ENCODE peak calls at places on chromosomes 16 and 17, in four cellular contexts. P, R, S and X are unnamed samples.

GRCh38 chr17:64920419-64921172 is 1.3 kb upstream of the LRRC37A3 start:
- DNase-seq in S (no peak), R (no peak), P (peak; percentile 42), X (no peak)

GRCh38 chr16:65509172-65509571 is 387.3 kb upstream of the CDH11 start:
- DNase-seq in S (peak; percentile 26), P (no peak), R (no peak), X (no peak)

GRCh38 chr16:27817038-27817437 is 246.5 kb downstream of the GSG1L start:
- DNase-seq in R (no peak), S (no peak), P (no peak), X (no peak)

GRCh38 chr17:44840936-44841335 is 6.7 kb upstream of the HIGD1B start:
- DNase-seq in S (no peak), R (no peak), P (peak; percentile 60), X (no peak)

GRCh38 chr16:47928008-47928407 is 227.8 kb downstream of the ABCC12 start:
- DNase-seq in S (peak; percentile 11), P (no peak), R (no peak), X (no peak)

GRCh38 chr17:869067-869466 is 86.9 kb downstream of the MRM3 start:
- DNase-seq in S (peak; percentile 66), P (no peak), R (no peak), X (peak; percentile 71)

GRCh38 chr17:57088298-57088697 is 3.3 kb downstream of the AKAP1 start:
- DNase-seq in S (no peak), P (no peak), R (no peak), X (no peak)

GRCh38 chr17:27327871-27328270 is 34.0 kb downstream of the WSB1 start:
- DNase-seq in R (no peak), S (no peak), P (no peak), X (no peak)

GRCh38 chr16:51701025-51701424 is 550.0 kb upstream of the SALL1 start:
- DNase-seq in S (no peak), P (no peak), R (no peak), X (no peak)

GRCh38 chr17:44979426-44980273 is 11.5 kb upstream of the C1QL1 start:
- DNase-seq in S (no peak), R (peak; percentile 57), P (no peak), X (peak; percentile 32)

GRCh38 chr16:10202650-10203049 is 20.4 kb upstream of the GRIN2A start:
- DNase-seq in R (no peak), S (no peak), P (no peak), X (no peak)

GRCh38 chr16:1057252-1057932 is 15.2 kb upstream of the SSTR5 start:
- DNase-seq in R (no peak), S (no peak), P (no peak), X (no peak)

GRCh38 chr17:828761-829160 is 46.6 kb downstream of the MRM3 start:
- DNase-seq in P (no peak), S (no peak), R (no peak), X (no peak)

GRCh38 chr17:3447625-3448024 is 14.0 kb upstream of the OR1E2 start:
- DNase-seq in R (no peak), S (peak; percentile 28), P (peak; percentile 47), X (no peak)

GRCh38 chr17:62671553-62671952 is 44.1 kb downstream of the MRC2 start:
- DNase-seq in R (peak; percentile 81), P (no peak), S (no peak), X (no peak)

GRCh38 chr17:19002805-19003542 is 1.6 kb downstream of the FAM83G start:
- DNase-seq in R (no peak), P (no peak), S (peak; percentile 55), X (no peak)

GRCh38 chr17:73911726-73912359 is 267.6 kb upstream of the SDK2 start:
- DNase-seq in S (peak; percentile 30), R (no peak), P (no peak), X (no peak)

GRCh38 chr17:20267459-20267842 is 199.9 kb downstream of the LGALS9B start:
- DNase-seq in P (no peak), R (no peak), S (no peak), X (no peak)

GRCh38 chr16:30902070-30902972 is 5.9 kb downstream of the CTF1 start:
- DNase-seq in P (peak; percentile 53), S (peak; percentile 70), R (peak; percentile 68), X (peak; percentile 73)

GRCh38 chr17:27810211-27810901 is 10.0 kb upstream of the NOS2 start:
- DNase-seq in R (peak; percentile 64), P (peak; percentile 54), S (no peak), X (no peak)

GRCh38 chr17:39236981-39237441 is 11.3 kb upstream of the STAC2 start:
- DNase-seq in P (no peak), S (no peak), R (peak; percentile 14), X (no peak)

GRCh38 chr16:24978370-24978914 is 36.7 kb downstream of the ARHGAP17 start:
- DNase-seq in S (no peak), P (no peak), R (no peak), X (no peak)

GRCh38 chr16:66603537-66604375 is 748 bp upstream of the CMTM3 start:
- DNase-seq in R (peak; percentile 35), P (peak; percentile 73), S (peak; percentile 62), X (peak; percentile 64)

GRCh38 chr16:84080378-84080777 is 36.4 kb downstream of the MBTPS1 start:
- DNase-seq in S (no peak), P (no peak), R (no peak), X (no peak)

GRCh38 chr16:16120382-16121184 is 102.7 kb downstream of the ABCC6 start:
- DNase-seq in R (peak; percentile 98), P (no peak), S (no peak), X (peak; percentile 64)

GRCh38 chr17:79861371-79862216 is 22.4 kb upstream of the CBX4 start:
- DNase-seq in S (no peak), R (no peak), P (no peak), X (no peak)

GRCh38 chr17:309361-309888 is 43.2 kb downstream of the RPH3AL start:
- DNase-seq in P (no peak), R (no peak), S (peak; percentile 62), X (no peak)

GRCh38 chr17:50955667-50956120 is 89.5 kb upstream of the TOB1 start:
- DNase-seq in S (no peak), R (no peak), P (no peak), X (no peak)

GRCh38 chr17:50686494-50687199 is 21.1 kb downstream of the ANKRD40 start:
- DNase-seq in R (peak; percentile 50), P (no peak), S (peak; percentile 79), X (no peak)

GRCh38 chr16:77443834-77444460 is 9.1 kb upstream of the ADAMTS18 start:
- DNase-seq in R (peak; percentile 13), S (no peak), P (no peak), X (no peak)

GRCh38 chr17:41734139-41734948 is at the start of gene HAP1:
- DNase-seq in S (peak; percentile 45), P (no peak), R (peak; percentile 61), X (no peak)